ENCODE peak calls at places on chromosomes 5 and 9, in four cellular contexts. J is lower leg skin, Z is astrocyte of the spinal cord, Q is MM.1S. I is an unnamed sample.

GRCh38 chr9:84538879-84539278 is 130.7 kb upstream of the NTRK2 start:
- DNase-seq in Z (no peak), J (no peak), Q (no peak), I (no peak)

GRCh38 chr5:166529200-166529599 is 1762.2 kb upstream of the WWC1 start:
- DNase-seq in J (no peak), Z (no peak), Q (no peak), I (no peak)

GRCh38 chr9:130847306-130848217 is 12.5 kb downstream of the ABL1 start:
- DNase-seq in Z (peak), J (peak), Q (no peak), I (peak)

GRCh38 chr5:35799751-35800150 is 56.9 kb upstream of the IL7R start:
- DNase-seq in Q (no peak), J (no peak), Z (no peak), I (no peak)

GRCh38 chr5:145797336-145797735 is 37.8 kb downstream of the PRELID2 start:
- DNase-seq in Z (peak), J (no peak), Q (peak), I (peak)

GRCh38 chr5:53003144-53003543 is 14.0 kb downstream of the ITGA2 start:
- DNase-seq in J (no peak), Z (no peak), Q (no peak), I (no peak)

GRCh38 chr5:75465480-75465879 is 45.9 kb downstream of the CERT1 start:
- DNase-seq in Z (peak), Q (no peak), J (no peak), I (peak)

GRCh38 chr5:174003795-174004194 is 14.8 kb downstream of the C5orf47 start:
- DNase-seq in Q (no peak), J (no peak), Z (no peak), I (no peak)

GRCh38 chr5:140823475-140823874 is 2.1 kb downstream of the PCDHA5 start:
- DNase-seq in Q (no peak), Z (no peak), J (no peak), I (no peak)

GRCh38 chr5:140822281-140822629 is 842 bp downstream of the PCDHA5 start:
- DNase-seq in Z (no peak), Q (no peak), J (no peak), I (no peak)

GRCh38 chr5:140821375-140822280 is at the start of gene PCDHA5:
- DNase-seq in J (no peak), Z (no peak), Q (no peak), I (peak)
- TF ChIP-seq CTCF in J (no peak), Z (peak), Q (peak), I (peak)

DNA sequence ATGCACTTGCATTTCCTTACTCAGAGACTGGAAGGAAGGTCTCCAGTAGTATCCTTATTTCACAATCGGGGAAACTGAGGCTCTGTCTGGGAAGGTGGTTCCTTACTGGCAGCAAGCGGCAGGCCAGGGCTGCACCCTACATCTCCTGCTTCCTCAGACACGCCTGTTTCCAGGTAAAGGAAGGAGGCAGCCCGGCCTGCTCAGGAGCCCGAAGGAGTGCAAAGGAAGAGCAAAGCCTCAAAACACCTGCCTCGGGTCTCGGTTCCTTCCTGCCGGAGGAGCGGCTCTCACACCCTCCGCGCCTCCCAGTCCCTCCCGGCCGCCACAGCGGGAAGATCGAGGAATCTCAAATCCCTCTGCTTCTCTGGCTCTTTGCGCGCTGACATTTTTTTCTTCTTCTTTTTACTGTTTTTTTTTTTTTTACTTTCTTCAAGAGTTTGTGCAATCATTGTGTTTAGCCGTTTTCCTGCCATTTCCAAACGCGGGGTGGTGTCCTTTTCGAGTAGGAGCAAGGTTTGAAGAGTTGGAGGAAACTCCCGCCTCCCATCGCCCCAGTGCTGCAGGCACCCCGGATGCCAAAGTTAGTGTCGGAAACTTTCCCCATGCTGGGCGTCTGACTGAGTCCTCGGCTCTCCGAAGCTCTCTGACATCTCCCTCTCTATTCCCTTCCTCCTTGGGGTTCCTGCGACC is 1.0 kb downstream of the GGTA1 start:
- DNase-seq in J (peak), Q (no peak), Z (peak), I (peak)
- TF ChIP-seq CTCF in J (no peak), Q (no peak), Z (no peak), I (no peak)

GRCh38 chr9:21796768-21797167 is 5.7 kb upstream of the MTAP start:
- DNase-seq in J (no peak), Q (no peak), Z (no peak), I (no peak)
- TF ChIP-seq CTCF in J (no peak), Q (no peak), Z (no peak), I (no peak)

GRCh38 chr5:113123563-113123962 is 147.0 kb downstream of the DCP2 start:
- DNase-seq in J (no peak), Z (peak), Q (no peak), I (peak)
- TF ChIP-seq CTCF in J (no peak), Z (peak), Q (peak), I (no peak)

GRCh38 chr5:141649056-141649688 is 2.0 kb downstream of the FCHSD1 start:
- DNase-seq in Z (no peak), Q (no peak), J (no peak), I (no peak)
- TF ChIP-seq CTCF in Z (no peak), Q (no peak), J (no peak), I (no peak)

DNA sequence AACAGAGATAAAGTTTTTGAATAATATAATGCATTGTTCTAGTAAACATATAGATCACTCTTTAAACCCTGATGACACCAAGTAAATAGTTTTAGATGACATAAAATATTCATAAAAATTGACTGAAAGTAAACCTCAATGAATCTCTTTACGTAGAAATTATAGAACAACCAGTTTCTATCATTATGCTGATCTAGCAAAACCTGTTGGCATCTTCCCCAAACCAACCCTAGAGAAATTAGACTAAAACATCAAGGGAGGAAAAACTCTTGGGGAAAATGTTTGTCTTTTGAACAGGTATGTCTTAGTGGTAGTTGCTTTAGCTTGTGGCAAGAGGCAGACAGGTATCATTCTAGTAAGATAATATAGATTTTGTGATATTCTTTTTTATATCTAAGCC is 747.0 kb upstream of the CDH6 start:
- DNase-seq in Q (no peak), Z (no peak), J (no peak), I (no peak)
- TF ChIP-seq CTCF in Q (no peak), Z (no peak), J (no peak), I (no peak)

GRCh38 chr9:91033802-91034201 is 232.2 kb downstream of the SYK start:
- DNase-seq in J (no peak), Z (no peak), Q (peak), I (peak)
- TF ChIP-seq CTCF in J (no peak), Z (peak), Q (peak), I (peak)

GRCh38 chr9:16436545-16436944 is 433.9 kb downstream of the BNC2 start:
- DNase-seq in J (no peak), Q (no peak), Z (no peak), I (no peak)
- TF ChIP-seq CTCF in J (no peak), Q (no peak), Z (no peak), I (no peak)